ENCODE peak calls at places on chromosomes 6 and 20, in five cellular contexts. O, E, T, P and B are unnamed samples.
A peak's percentile ranks its signal among the peaks of the same experiment; 100 is the strongest.

GRCh38 chr6:5341845-5342244 is 80.5 kb downstream of the FARS2 start:
- DNase-seq in P (no peak), E (no peak), T (no peak), O (no peak), B (no peak)

GRCh38 chr6:137480431-137480830 is 13.8 kb downstream of the OLIG3 start:
- DNase-seq in E (no peak), O (no peak), P (no peak), T (no peak), B (no peak)

GRCh38 chr6:24720131-24720603 is 1.2 kb upstream of the C6orf62 start:
- DNase-seq in E (peak; percentile 76), P (no peak), T (peak; percentile 78), O (peak; percentile 63), B (peak; percentile 66)

GRCh38 chr20:35344354-35344837 is 52.2 kb upstream of the FAM83C start:
- DNase-seq in E (no peak), T (no peak), O (peak; percentile 16), P (no peak), B (no peak)

GRCh38 chr20:48846516-48847492 is 19.0 kb upstream of the PREX1 start:
- DNase-seq in P (no peak), E (no peak), O (peak; percentile 37), T (no peak), B (peak; percentile 61)

GRCh38 chr6:11297376-11297729 is 64.9 kb upstream of the NEDD9 start:
- DNase-seq in P (no peak), T (no peak), E (no peak), O (no peak), B (no peak)

GRCh38 chr6:35294308-35294945 is 3.2 kb upstream of the DEF6 start:
- DNase-seq in O (no peak), P (no peak), T (peak; percentile 57), E (no peak), B (no peak)

GRCh38 chr6:122400121-122400450 is 634 bp downstream of the HSF2 start:
- DNase-seq in E (no peak), P (no peak), O (peak; percentile 24), T (no peak), B (no peak)

GRCh38 chr20:31870703-31871601 is 518 bp downstream of the TTLL9 start:
- DNase-seq in O (no peak), T (no peak), E (no peak), P (no peak), B (no peak)

GRCh38 chr6:138800377-138801150 is 4.7 kb downstream of the ECT2L start:
- DNase-seq in P (no peak), O (no peak), E (no peak), T (no peak), B (no peak)
- TF ChIP-seq CTCF in P (no peak), O (no peak), E (no peak), T (no peak), B (no peak)

DNA sequence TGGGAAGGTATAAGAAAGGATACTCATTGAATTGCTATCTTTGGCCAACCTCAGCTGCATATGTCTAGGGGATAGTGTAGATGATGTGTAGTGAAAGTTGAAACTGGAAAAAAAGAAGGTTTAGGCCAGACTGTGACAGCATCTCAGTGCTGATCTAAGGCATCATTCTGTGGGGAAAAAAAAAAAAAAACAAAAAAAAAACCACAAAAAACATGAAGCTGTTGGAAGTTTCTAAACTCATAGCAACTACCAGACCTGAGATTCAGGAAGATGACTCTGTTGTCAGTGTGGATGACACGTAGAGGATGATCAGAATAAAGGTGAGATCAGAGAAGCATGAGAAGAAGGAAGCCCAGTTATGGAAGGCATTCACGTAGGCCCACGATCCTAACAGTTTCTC is 100.8 kb upstream of the CNKSR3 start:
- DNase-seq in O (no peak), E (no peak), P (no peak), T (no peak), B (no peak)
- TF ChIP-seq CTCF in O (no peak), E (no peak), P (no peak), T (no peak), B (no peak)

DNA sequence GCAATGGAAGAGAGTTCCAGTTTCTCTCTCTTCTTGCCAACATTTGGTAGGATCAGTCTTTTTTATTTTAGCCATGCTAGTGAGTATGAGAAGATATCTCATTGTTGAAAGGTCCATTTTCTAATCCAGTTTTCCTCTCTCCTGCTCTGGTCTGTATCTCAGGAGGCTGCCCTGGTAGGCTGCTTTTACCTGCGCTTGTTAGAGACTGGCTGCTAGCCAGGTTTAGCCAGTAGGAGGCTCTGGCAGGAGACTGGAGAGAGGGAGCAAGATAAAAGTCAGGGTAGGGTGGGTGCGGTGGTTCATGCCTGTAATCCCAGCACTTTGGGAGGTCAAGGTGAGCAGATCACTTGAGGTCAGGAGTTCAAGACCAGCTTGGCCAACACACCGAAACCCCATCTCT is 68.6 kb upstream of the FOXP4 start:
- DNase-seq in T (no peak), P (no peak), O (no peak), E (no peak), B (no peak)
- TF ChIP-seq CTCF in T (no peak), P (no peak), O (no peak), E (no peak), B (no peak)

GRCh38 chr6:31836036-31836675 is 8.6 kb downstream of the HSPA1B start:
- DNase-seq in O (no peak), E (no peak), T (no peak), P (no peak), B (no peak)

GRCh38 chr6:31842056-31842455 is 14.5 kb downstream of the HSPA1B start:
- DNase-seq in E (no peak), T (no peak), O (no peak), P (no peak), B (no peak)

GRCh38 chr6:31837612-31838553 is 10.3 kb downstream of the HSPA1B start:
- DNase-seq in T (no peak), E (no peak), O (no peak), P (no peak), B (no peak)

GRCh38 chr6:31836676-31837611 is 9.4 kb downstream of the HSPA1B start:
- DNase-seq in E (no peak), P (no peak), O (no peak), T (no peak), B (no peak)

DNA sequence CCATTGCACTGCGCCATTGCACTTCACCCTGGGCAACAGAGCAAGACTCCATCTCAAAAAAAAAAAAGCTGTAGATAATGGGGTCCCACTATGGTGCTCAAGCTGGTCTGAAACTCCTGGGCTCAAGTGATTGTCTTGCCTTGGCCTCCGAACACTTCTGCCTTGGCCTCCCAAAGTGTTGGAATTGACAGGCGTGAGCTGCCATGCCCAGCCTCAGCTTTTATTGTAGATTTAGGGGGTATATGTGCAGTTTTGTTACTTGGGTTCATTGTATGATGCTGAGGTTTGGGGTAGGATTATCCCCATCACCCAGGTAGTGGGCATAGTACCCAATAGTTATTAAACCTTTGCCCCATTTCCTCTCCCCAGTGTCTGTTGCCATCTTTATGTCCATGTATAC is 11.4 kb downstream of the HSPA1B start:
- DNase-seq in P (no peak), E (no peak), O (no peak), T (no peak), B (no peak)
- TF ChIP-seq CTCF in P (no peak), E (no peak), O (no peak), T (no peak), B (no peak)

GRCh38 chr6:163501022-163501421 is 86.5 kb downstream of the QKI start:
- DNase-seq in O (no peak), P (no peak), T (no peak), E (no peak), B (no peak)
- TF ChIP-seq CTCF in O (no peak), P (no peak), T (no peak), E (no peak), B (no peak)

DNA sequence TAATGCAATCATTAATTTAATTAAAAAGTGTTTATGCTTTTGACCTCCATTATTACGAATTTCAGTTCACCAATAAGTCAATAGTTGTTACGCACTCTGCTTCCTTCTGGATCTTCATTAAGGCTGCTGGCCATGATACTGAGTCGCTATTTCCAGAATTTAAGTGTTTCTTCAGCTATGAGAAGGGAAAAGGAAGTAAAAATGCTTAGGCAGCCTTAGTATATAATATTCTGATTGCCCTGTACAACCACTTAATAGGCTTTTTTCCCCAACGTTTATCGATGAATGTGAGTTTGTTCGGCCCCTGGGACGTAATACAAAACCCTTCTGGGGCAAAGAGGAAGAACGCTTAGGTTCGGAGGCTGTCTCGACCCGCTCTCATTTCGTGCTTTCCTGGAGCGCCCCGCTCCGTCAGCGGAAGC is 644 bp downstream of the OARD1 start:
- DNase-seq in T (no peak), E (no peak), O (no peak), P (peak; percentile 29), B (no peak)
- TF ChIP-seq CTCF in T (no peak), E (no peak), O (no peak), P (no peak), B (no peak)